ENCODE peak calls at places on chromosomes 3 and 15, in four cellular contexts. U is Calu3, K is H4, J is psoas muscle. Y is an unnamed sample.

GRCh38 chr3:48614044-48614443 is 4.6 kb upstream of the UQCRC1 start:
- DNase-seq in U (no peak), K (no peak), J (no peak), Y (peak; percentile 18)

GRCh38 chr3:138461246-138461645 is 26.8 kb downstream of the ESYT3 start:
- DNase-seq in U (no peak), K (no peak), J (no peak), Y (no peak)

GRCh38 chr3:124492824-124493223 is 237.4 kb upstream of the UMPS start:
- DNase-seq in U (peak; percentile 84), K (peak; percentile 54), J (no peak), Y (peak; percentile 90)

GRCh38 chr15:66246937-66247336 is 6.6 kb downstream of the MEGF11 start:
- DNase-seq in U (no peak), K (no peak), J (no peak), Y (no peak)

GRCh38 chr3:79515072-79515471 is 252.7 kb downstream of the ROBO1 start:
- DNase-seq in U (no peak), K (no peak), J (no peak), Y (no peak)

GRCh38 chr3:63295356-63295755 is 17.2 kb downstream of the SYNPR start:
- DNase-seq in U (no peak), K (no peak), J (no peak), Y (no peak)

GRCh38 chr3:70431906-70432305 is 119.5 kb upstream of the MDFIC2 start:
- DNase-seq in U (no peak), K (no peak), J (no peak), Y (no peak)

GRCh38 chr3:190345027-190345821 is 23.0 kb upstream of the CLDN1 start:
- DNase-seq in U (peak; percentile 66), K (peak; percentile 81), J (no peak), Y (peak; percentile 86)

GRCh38 chr3:57169872-57170623 is 4.9 kb upstream of the IL17RD start:
- DNase-seq in U (peak; percentile 87), K (peak; percentile 46), J (peak; percentile 82), Y (peak; percentile 86)

GRCh38 chr3:66439666-66440344 is 61.0 kb downstream of the LRIG1 start:
- DNase-seq in U (no peak), K (no peak), J (no peak), Y (no peak)

GRCh38 chr3:24288538-24289236 is 206.0 kb downstream of the THRB start:
- DNase-seq in U (no peak), K (no peak), J (peak; percentile 16), Y (no peak)

GRCh38 chr15:80343610-80344009 is 60.6 kb upstream of the ARNT2 start:
- DNase-seq in U (no peak), K (no peak), J (no peak), Y (no peak)

GRCh38 chr15:92624401-92624991 is 31.1 kb downstream of the FAM174B start:
- DNase-seq in U (no peak), K (no peak), J (peak; percentile 69), Y (peak; percentile 7)

GRCh38 chr3:169379496-169380121 is 283.9 kb downstream of the MECOM start:
- DNase-seq in U (no peak), K (no peak), J (no peak), Y (no peak)

GRCh38 chr15:33467816-33468163 is 157.0 kb downstream of the RYR3 start:
- DNase-seq in U (no peak), K (peak; percentile 6), J (no peak), Y (peak; percentile 22)

GRCh38 chr3:160564205-160564922 is 1.0 kb downstream of the KPNA4 start:
- DNase-seq in U (peak; percentile 48), K (no peak), J (no peak), Y (peak; percentile 26)

Y was measured in SW480.